ENCODE peak calls at places on chromosome 22, in nine cellular contexts. H, M, R, A, J, C, G, S and X are unnamed samples.

GRCh38 chr22:37121887-37122591 is 12.5 kb upstream of the TMPRSS6 start:
- DNase-seq in R (peak), S (no peak), G (no peak), H (no peak), C (no peak), A (no peak), J (no peak), M (peak), X (peak)

GRCh38 chr22:44362249-44363040 is 49.7 kb upstream of the SHISAL1 start:
- DNase-seq in H (no peak), G (no peak), S (no peak), C (no peak), M (no peak), R (no peak), A (no peak), J (no peak), X (peak)

GRCh38 chr22:46061431-46062231 is 84.7 kb upstream of the WNT7B start:
- DNase-seq in G (no peak), J (peak), C (no peak), R (peak), S (peak), M (no peak), H (no peak), A (no peak), X (peak)

GRCh38 chr22:21816787-21817496 is 50.5 kb downstream of the MAPK1 start:
- DNase-seq in M (no peak), J (no peak), H (no peak), S (no peak), R (no peak), A (no peak), G (no peak), C (peak), X (no peak)

GRCh38 chr22:29521526-29521925 is 32.0 kb downstream of the THOC5 start:
- DNase-seq in C (no peak), J (no peak), G (no peak), M (no peak), S (no peak), H (no peak), A (no peak), R (no peak), X (no peak)

GRCh38 chr22:39563571-39564428 is 6.8 kb upstream of the CACNA1I start:
- DNase-seq in G (no peak), M (no peak), S (no peak), A (no peak), J (no peak), C (no peak), R (no peak), H (no peak), X (no peak)

GRCh38 chr22:20389288-20389687 is 4.7 kb upstream of the ZNF74 start:
- DNase-seq in J (no peak), A (no peak), S (no peak), R (no peak), M (no peak), C (no peak), G (no peak), H (no peak), X (no peak)

GRCh38 chr22:17243524-17243923 is 24.3 kb upstream of the ADA2 start:
- DNase-seq in A (no peak), C (no peak), R (no peak), J (no peak), M (no peak), S (no peak), H (no peak), G (no peak), X (no peak)